ENCODE peak calls at places on chromosomes 4 and X, in eight cellular contexts. O is GM23338, F is B cell, J is GM13976, G is progenitor cell of endocrine pancreas, S is thyroid gland, E is heart left ventricle, U is Peyer's patch. B is an unnamed sample.

GRCh38 chrX:49282647-49283011 is 13.0 kb downstream of the PPP1R3F start:
- DNase-seq in E (no peak), O (peak; percentile 70), U (no peak), S (no peak), F (no peak), G (no peak), J (no peak), B (no peak)

GRCh38 chrX:57900961-57901360 is 9.3 kb downstream of the ZXDA start:
- DNase-seq in U (no peak), O (no peak), G (no peak), J (no peak), S (no peak), F (no peak), E (no peak), B (no peak)

GRCh38 chr4:46844325-46844917 is 64.6 kb downstream of the COX7B2 start:
- DNase-seq in F (no peak), J (peak; percentile 13), O (peak; percentile 82), S (peak; percentile 57), E (no peak), U (no peak), G (peak; percentile 28), B (no peak)

GRCh38 chr4:3085948-3086670 is 11.6 kb downstream of the HTT start:
- DNase-seq in U (no peak), O (no peak), J (no peak), F (no peak), E (no peak), G (no peak), S (no peak), B (no peak)

GRCh38 chr4:54337007-54337406 is 107.9 kb downstream of the PDGFRA start:
- DNase-seq in E (no peak), F (no peak), S (no peak), U (no peak), G (no peak), O (no peak), J (no peak), B (no peak)

GRCh38 chrX:68139791-68140190 is 293.5 kb downstream of the OPHN1 start:
- DNase-seq in J (no peak), U (no peak), O (no peak), G (no peak), E (no peak), F (no peak), S (peak; percentile 10), B (no peak)

GRCh38 chrX:153922932-153923857 is 2.9 kb downstream of the ARHGAP4 start:
- DNase-seq in G (no peak), O (peak; percentile 32), E (peak; percentile 86), U (no peak), J (no peak), F (no peak), S (peak; percentile 87), B (no peak)

GRCh38 chrX:11464836-11465458 is 171.7 kb downstream of the AMELX start:
- DNase-seq in E (no peak), O (no peak), S (no peak), G (no peak), U (no peak), F (no peak), J (no peak), B (no peak)

GRCh38 chr4:149120331-149121014 is 678.3 kb upstream of the NR3C2 start:
- DNase-seq in U (no peak), O (no peak), J (no peak), S (no peak), F (no peak), G (no peak), E (no peak), B (no peak)

GRCh38 chrX:7120578-7121219 is 26.8 kb upstream of the STS start:
- DNase-seq in U (no peak), J (no peak), S (no peak), G (no peak), F (no peak), O (no peak), E (no peak), B (no peak)

GRCh38 chrX:68273887-68274286 is 159.4 kb downstream of the OPHN1 start:
- DNase-seq in G (no peak), S (no peak), J (no peak), U (no peak), E (no peak), F (no peak), O (peak; percentile 50), B (no peak)

GRCh38 chrX:13968198-13968597 is 61.5 kb downstream of the GEMIN8 start:
- DNase-seq in F (no peak), G (no peak), S (no peak), J (no peak), U (no peak), E (no peak), O (no peak), B (no peak)

GRCh38 chrX:13471269-13471668 is 98.1 kb upstream of the EGFL6 start:
- DNase-seq in O (no peak), S (no peak), G (no peak), J (no peak), E (no peak), F (no peak), U (no peak), B (no peak)

GRCh38 chr4:138845051-138845450 is 170.5 kb upstream of the NOCT start:
- DNase-seq in E (no peak), S (no peak), U (no peak), O (no peak), J (no peak), F (no peak), G (no peak), B (no peak)

GRCh38 chrX:46184749-46185148 is 360.5 kb downstream of the ZNF674 start:
- DNase-seq in G (no peak), J (no peak), F (no peak), U (no peak), O (no peak), S (no peak), E (no peak), B (no peak)

GRCh38 chrX:151323054-151323453 is 74.0 kb upstream of the VMA21 start:
- DNase-seq in G (no peak), E (no peak), F (no peak), O (no peak), S (no peak), J (no peak), U (no peak), B (no peak)

GRCh38 chrX:86171366-86171765 is 23.1 kb downstream of the DACH2 start:
- DNase-seq in S (peak; percentile 16), J (no peak), O (peak; percentile 69), F (no peak), U (no peak), G (no peak), E (no peak), B (no peak)

GRCh38 chr4:156734965-156735895 is 236.4 kb downstream of the PDGFC start:
- DNase-seq in J (no peak), O (no peak), S (no peak), F (no peak), G (no peak), U (no peak), E (no peak), B (no peak)

GRCh38 chrX:40154229-40154852 is 56.6 kb upstream of the BCOR start:
- DNase-seq in S (peak; percentile 60), E (peak; percentile 69), O (peak; percentile 65), F (no peak), G (no peak), U (no peak), J (no peak), B (no peak)

GRCh38 chr4:77437079-77437478 is 168.5 kb upstream of the CXCL13 start:
- DNase-seq in G (no peak), E (no peak), O (peak; percentile 41), U (no peak), F (no peak), J (no peak), S (no peak), B (no peak)

GRCh38 chrX:3678287-3678686 is 35.2 kb downstream of the PRKX start:
- DNase-seq in E (no peak), O (no peak), F (no peak), S (no peak), J (no peak), U (no peak), G (no peak), B (no peak)

GRCh38 chr4:181030961-181031360 is 1212.2 kb upstream of the TENM3 start:
- DNase-seq in F (no peak), U (no peak), J (no peak), G (no peak), E (no peak), O (no peak), S (no peak), B (no peak)

DNA sequence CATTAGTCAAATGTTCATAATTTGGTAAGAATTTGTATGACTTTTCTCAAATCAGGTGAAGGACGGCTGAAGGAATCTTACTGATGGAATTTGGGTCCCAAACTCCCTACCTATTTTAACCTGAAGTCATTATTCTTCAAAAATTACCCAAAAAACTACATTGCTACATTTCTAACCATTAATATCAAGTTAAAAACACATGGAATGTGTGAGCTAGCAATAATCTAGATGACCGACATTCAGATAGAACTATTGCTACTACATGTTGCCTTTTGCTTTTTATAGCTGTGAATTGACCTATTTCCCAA is 25.3 kb upstream of the WWC2 start:
- DNase-seq in E (no peak), S (no peak), U (no peak), G (no peak), O (no peak), F (no peak), J (no peak), B (no peak)
- TF ChIP-seq CTCF in E (no peak), S (no peak), U (no peak), G (no peak), O (no peak), F (peak; percentile 35), J (no peak), B (no peak)

GRCh38 chrX:45006002-45006800 is 133.2 kb downstream of the KDM6A start:
- DNase-seq in O (peak; percentile 29), S (no peak), J (no peak), F (no peak), G (no peak), E (no peak), U (no peak), B (no peak)
- TF ChIP-seq CTCF in O (no peak), S (no peak), J (no peak), F (no peak), G (no peak), E (no peak), U (no peak), B (no peak)

GRCh38 chr4:60799214-60799613 is 400.9 kb upstream of the ADGRL3 start:
- DNase-seq in S (no peak), F (no peak), J (no peak), E (no peak), G (no peak), U (no peak), O (no peak), B (no peak)
- TF ChIP-seq CTCF in S (no peak), F (no peak), J (no peak), E (no peak), G (no peak), U (no peak), O (no peak), B (no peak)

DNA sequence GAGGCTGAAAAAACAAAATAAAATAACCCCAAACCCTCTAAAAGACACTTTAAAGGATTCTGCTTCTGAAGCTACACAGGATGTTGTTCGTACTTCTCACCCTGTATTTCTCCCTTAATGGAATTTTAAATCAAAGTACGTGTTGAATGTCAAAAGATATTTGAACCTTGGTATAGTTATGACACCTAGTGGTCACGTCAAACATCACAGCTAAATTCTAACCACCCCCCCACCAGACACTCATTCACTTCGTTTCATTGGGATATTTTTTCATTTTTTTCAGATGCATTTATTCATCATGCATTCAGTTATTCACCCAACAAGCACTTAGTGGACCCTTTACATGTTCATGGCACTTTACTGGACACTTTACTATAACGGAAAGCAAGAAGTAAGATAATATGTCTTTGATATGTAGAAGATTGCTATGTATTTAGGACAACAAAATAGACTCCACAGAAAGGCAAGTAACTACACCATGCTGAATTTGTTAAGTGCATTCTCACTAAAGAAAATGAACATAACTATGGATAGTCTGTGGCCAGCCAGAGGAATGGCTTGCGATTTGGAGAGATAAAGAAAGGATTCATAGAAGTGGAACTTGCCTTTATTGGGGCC is 62.5 kb upstream of the GPR174 start:
- DNase-seq in G (no peak), O (peak; percentile 36), E (no peak), J (peak; percentile 29), S (peak; percentile 2), F (no peak), U (no peak), B (no peak)
- TF ChIP-seq CTCF in G (peak; percentile 60), O (peak; percentile 49), E (peak; percentile 69), J (peak; percentile 47), S (peak; percentile 18), F (peak; percentile 70), U (peak; percentile 66), B (no peak)